ENCODE peak calls at places on chromosomes 6 and 20, in six cellular contexts. Q is neural progenitor cell, R is psoas muscle, V is foreskin fibroblast, Y is dorsolateral prefrontal cortex, L is tibial nerve. O is an unnamed sample.

GRCh38 chr6:138088307-138088744 is 18.9 kb downstream of the PERP start:
- DNase-seq in Q (no peak), R (no peak), V (peak; percentile 90), Y (no peak), L (no peak), O (no peak)

GRCh38 chr20:62924567-62925419 is 1.5 kb downstream of the DIDO1 start:
- DNase-seq in Q (no peak), R (no peak), V (peak; percentile 60), Y (no peak), L (no peak), O (no peak)

GRCh38 chr20:59566631-59567524 is 37.5 kb upstream of the PHACTR3 start:
- DNase-seq in Q (no peak), R (no peak), V (no peak), Y (no peak), L (no peak), O (no peak)

GRCh38 chr6:134553941-134554340 is 236.0 kb upstream of the SGK1 start:
- DNase-seq in Q (no peak), R (no peak), V (peak; percentile 90), Y (no peak), L (no peak), O (no peak)

GRCh38 chr6:169854083-169854725 is 102.8 kb downstream of the ERMARD start:
- DNase-seq in Q (no peak), R (no peak), V (no peak), Y (no peak), L (no peak), O (no peak)

GRCh38 chr6:4941782-4942672 is 61.8 kb downstream of the RPP40 start:
- DNase-seq in Q (peak; percentile 26), R (no peak), V (peak; percentile 94), Y (no peak), L (no peak), O (no peak)

GRCh38 chr20:11711214-11711613 is 206.5 kb upstream of the BTBD3 start:
- DNase-seq in Q (no peak), R (no peak), V (no peak), Y (no peak), L (no peak), O (no peak)

GRCh38 chr20:46430921-46431712 is 24.7 kb upstream of the ELMO2 start:
- DNase-seq in Q (peak; percentile 60), R (no peak), V (no peak), Y (peak; percentile 71), L (no peak), O (no peak)

GRCh38 chr6:79713701-79714322 is 82.7 kb downstream of the SH3BGRL2 start:
- DNase-seq in Q (peak; percentile 78), R (no peak), V (peak; percentile 54), Y (peak; percentile 47), L (no peak), O (peak; percentile 45)

GRCh38 chr6:33966536-33966935 is 162.7 kb upstream of the MLN start:
- DNase-seq in Q (no peak), R (no peak), V (no peak), Y (no peak), L (no peak), O (no peak)

GRCh38 chr6:26365633-26365995 is 616 bp downstream of the BTN3A2 start:
- DNase-seq in Q (no peak), R (no peak), V (no peak), Y (no peak), L (no peak), O (no peak)

GRCh38 chr20:60812561-60812960 is 439.5 kb upstream of the CDH4 start:
- DNase-seq in Q (no peak), R (no peak), V (no peak), Y (no peak), L (no peak), O (no peak)

GRCh38 chr20:47204008-47204745 is 152.3 kb downstream of the ZMYND8 start:
- DNase-seq in Q (no peak), R (peak; percentile 30), V (peak; percentile 80), Y (no peak), L (no peak), O (no peak)

GRCh38 chr6:56151825-56152224 is 95.6 kb downstream of the COL21A1 start:
- DNase-seq in Q (no peak), R (no peak), V (no peak), Y (no peak), L (no peak), O (no peak)

GRCh38 chr6:73964455-73964854 is 268.5 kb downstream of the CD109 start:
- DNase-seq in Q (no peak), R (no peak), V (no peak), Y (no peak), L (no peak), O (no peak)

GRCh38 chr20:49833483-49833882 is 20.9 kb downstream of the SLC9A8 start:
- DNase-seq in Q (peak; percentile 92), R (no peak), V (no peak), Y (no peak), L (no peak), O (no peak)

GRCh38 chr20:20019123-20019522 is 2.0 kb downstream of the NAA20 start:
- DNase-seq in Q (no peak), R (no peak), V (no peak), Y (no peak), L (no peak), O (no peak)

GRCh38 chr20:5535211-5535756 is 214.9 kb upstream of the SHLD1 start:
- DNase-seq in Q (no peak), R (no peak), V (peak; percentile 86), Y (no peak), L (no peak), O (no peak)

GRCh38 chr20:7859371-7859802 is 80.9 kb downstream of the HAO1 start:
- DNase-seq in Q (peak; percentile 45), R (no peak), V (peak; percentile 81), Y (no peak), L (no peak), O (no peak)

GRCh38 chr6:27234576-27234975 is 12.9 kb upstream of the PRSS16 start:
- DNase-seq in Q (no peak), R (no peak), V (no peak), Y (no peak), L (no peak), O (no peak)

GRCh38 chr6:142489722-142490610 is 188.2 kb downstream of the ADGRG6 start:
- DNase-seq in Q (no peak), R (no peak), V (no peak), Y (no peak), L (no peak), O (no peak)

GRCh38 chr6:125597411-125598253 is 151.8 kb upstream of the HEY2 start:
- DNase-seq in Q (no peak), R (peak; percentile 64), V (peak; percentile 3), Y (no peak), L (no peak), O (no peak)

GRCh38 chr6:139472341-139473038 is 98.0 kb upstream of the CITED2 start:
- DNase-seq in Q (no peak), R (no peak), V (peak; percentile 41), Y (no peak), L (no peak), O (no peak)

GRCh38 chr6:158416841-158417759 is 104.8 kb downstream of the TULP4 start:
- DNase-seq in Q (no peak), R (no peak), V (peak; percentile 59), Y (no peak), L (no peak), O (no peak)

GRCh38 chr6:107655245-107655644 is 165.3 kb downstream of the SOBP start:
- DNase-seq in Q (peak; percentile 83), R (no peak), V (no peak), Y (no peak), L (no peak), O (no peak)

GRCh38 chr6:25239059-25239458 is 40.1 kb upstream of the CARMIL1 start:
- DNase-seq in Q (no peak), R (no peak), V (no peak), Y (no peak), L (no peak), O (no peak)

GRCh38 chr6:11083491-11083890 is 10.1 kb upstream of the SMIM13 start:
- DNase-seq in Q (no peak), R (no peak), V (peak; percentile 59), Y (no peak), L (no peak), O (no peak)

GRCh38 chr6:13314806-13315205 is 13.5 kb downstream of the TBC1D7 start:
- DNase-seq in Q (no peak), R (no peak), V (no peak), Y (no peak), L (no peak), O (no peak)

GRCh38 chr20:21505810-21506530 is 7.9 kb downstream of the NKX2-2 start:
- DNase-seq in Q (peak; percentile 89), R (peak; percentile 66), V (peak; percentile 76), Y (no peak), L (no peak), O (peak; percentile 70)

GRCh38 chr6:105509506-105510331 is 106.8 kb upstream of the PREP start:
- DNase-seq in Q (peak; percentile 63), R (peak; percentile 56), V (peak; percentile 40), Y (no peak), L (no peak), O (no peak)

DNA sequence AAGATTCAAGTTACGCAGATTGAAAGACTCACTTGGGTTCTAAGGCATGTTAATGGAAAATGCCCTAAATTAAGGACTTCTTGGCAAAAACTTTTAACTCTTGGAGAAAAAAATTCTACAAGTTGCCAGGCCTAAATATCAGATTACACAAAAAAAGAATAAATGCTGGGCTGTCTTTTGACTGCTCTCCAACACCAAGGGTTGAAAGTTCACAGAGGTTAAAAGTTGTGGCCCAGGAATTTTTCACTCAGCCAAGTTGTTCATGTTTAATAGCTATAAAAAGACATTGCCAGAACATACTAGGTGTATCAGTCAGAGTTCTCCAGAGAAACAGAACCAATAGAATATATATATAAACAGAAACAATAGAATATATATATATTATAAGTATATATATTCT is 268.3 kb upstream of the PRND start:
- DNase-seq in Q (no peak), R (no peak), V (peak; percentile 67), Y (no peak), L (no peak), O (no peak)
- TF ChIP-seq CTCF in Q (no peak), R (no peak), V (no peak), Y (no peak), L (no peak), O (no peak)

GRCh38 chr6:30942338-30943060 is 1.7 kb downstream of the MUCL3 start:
- DNase-seq in Q (peak; percentile 97), R (peak; percentile 80), V (peak; percentile 89), Y (no peak), L (peak; percentile 30), O (peak; percentile 65)
- TF ChIP-seq CTCF in Q (peak; percentile 67), R (peak; percentile 31), V (peak; percentile 76), Y (no peak), L (peak; percentile 36), O (peak; percentile 53)

GRCh38 chr6:160930547-160931377 is 60.8 kb upstream of the MAP3K4 start:
- DNase-seq in Q (peak; percentile 89), R (peak; percentile 82), V (peak; percentile 93), Y (peak; percentile 61), L (peak; percentile 58), O (peak; percentile 79)
- TF ChIP-seq CTCF in Q (peak; percentile 95), R (peak; percentile 92), V (peak; percentile 67), Y (peak; percentile 87), L (peak; percentile 83), O (peak; percentile 96)

DNA sequence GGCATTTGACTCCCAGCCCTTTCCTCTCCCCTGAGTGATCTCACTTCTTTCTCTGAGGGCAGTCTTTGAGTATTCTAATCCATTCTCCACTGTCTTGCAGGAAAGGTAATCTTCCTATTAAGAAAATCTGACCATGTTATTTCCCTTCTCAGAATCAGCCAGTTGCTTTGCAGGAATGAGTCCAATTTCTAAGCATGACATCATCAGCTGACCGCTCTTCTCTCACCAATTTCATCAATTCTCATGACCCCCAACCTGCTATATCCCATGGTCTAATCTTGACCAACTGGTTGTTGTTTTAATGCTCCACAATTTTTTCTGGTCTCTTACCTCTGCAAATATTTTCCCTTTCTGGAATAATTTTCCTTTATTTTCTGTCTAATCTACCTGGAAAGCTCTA is 73.4 kb downstream of the FAM229B start:
- DNase-seq in Q (no peak), R (no peak), V (no peak), Y (no peak), L (no peak), O (no peak)
- TF ChIP-seq CTCF in Q (no peak), R (no peak), V (no peak), Y (no peak), L (no peak), O (no peak)